ENCODE peak calls at places on chromosomes 6 and 20, in eight cellular contexts. F is NB4, S is psoas muscle, U is fibroblast of pulmonary artery, I is coronary artery, J is hepatocyte, R is A549, O is thyroid gland. D is an unnamed sample.
A peak's percentile ranks its signal among the peaks of the same experiment; 100 is the strongest.

GRCh38 chr6:113140721-113141120 is 716.4 kb upstream of the MARCKS start:
- DNase-seq in F (no peak), S (no peak), U (no peak), I (no peak), J (no peak), R (no peak), O (no peak), D (no peak)

GRCh38 chr6:166046232-166046631 is 121.4 kb downstream of the TBXT start:
- DNase-seq in F (no peak), S (no peak), U (peak; percentile 93), I (no peak), J (no peak), R (peak; percentile 36), O (no peak), D (peak; percentile 94)

GRCh38 chr20:21096321-21097043 is 9.7 kb downstream of the LINC00237 start:
- DNase-seq in F (peak; percentile 30), S (no peak), U (peak; percentile 17), I (no peak), J (no peak), R (peak; percentile 66), O (no peak), D (peak; percentile 18)

GRCh38 chr6:33018904-33019303 is 9.5 kb upstream of the HLA-DOA start:
- DNase-seq in F (peak; percentile 86), S (no peak), U (peak; percentile 19), I (no peak), J (peak; percentile 62), R (no peak), O (peak; percentile 86), D (peak; percentile 54)

GRCh38 chr20:20411841-20412240 is 43.9 kb downstream of the INSM1 start:
- DNase-seq in F (no peak), S (no peak), U (no peak), I (no peak), J (no peak), R (no peak), O (no peak), D (no peak)

GRCh38 chr6:41503841-41504525 is 42.2 kb upstream of the FOXP4 start:
- DNase-seq in F (peak; percentile 12), S (peak; percentile 25), U (peak; percentile 56), I (no peak), J (peak; percentile 68), R (peak; percentile 21), O (peak; percentile 74), D (peak; percentile 60)

GRCh38 chr20:48066256-48066655 is 281.0 kb upstream of the SULF2 start:
- DNase-seq in F (peak; percentile 51), S (no peak), U (peak; percentile 81), I (no peak), J (no peak), R (peak; percentile 14), O (no peak), D (peak; percentile 97)

GRCh38 chr6:98945311-98946005 is 2.3 kb downstream of the FBXL4 start:
- DNase-seq in F (peak; percentile 39), S (no peak), U (no peak), I (no peak), J (no peak), R (no peak), O (no peak), D (no peak)

GRCh38 chr6:99092461-99092860 is 144.7 kb upstream of the FBXL4 start:
- DNase-seq in F (no peak), S (no peak), U (no peak), I (no peak), J (no peak), R (no peak), O (no peak), D (no peak)

GRCh38 chr6:56849876-56850275 is 105.0 kb upstream of the BEND6 start:
- DNase-seq in F (no peak), S (no peak), U (peak; percentile 39), I (no peak), J (no peak), R (no peak), O (no peak), D (peak; percentile 76)

GRCh38 chr6:34465551-34466241 is at the start of gene PACSIN1:
- DNase-seq in F (no peak), S (no peak), U (no peak), I (no peak), J (peak; percentile 38), R (no peak), O (peak; percentile 41), D (no peak)

GRCh38 chr6:42402184-42402583 is 49.5 kb downstream of the TRERF1 start:
- DNase-seq in F (peak; percentile 44), S (no peak), U (peak; percentile 38), I (peak; percentile 3), J (peak; percentile 16), R (no peak), O (no peak), D (peak; percentile 41)

GRCh38 chr6:31651602-31652191 is 764 bp downstream of the BAG6 start:
- DNase-seq in F (peak; percentile 78), S (no peak), U (peak; percentile 81), I (peak; percentile 92), J (peak; percentile 90), R (peak; percentile 66), O (peak; percentile 81), D (peak; percentile 79)

GRCh38 chr6:119612176-119612870 is 262.8 kb upstream of the MAN1A1 start:
- DNase-seq in F (no peak), S (no peak), U (peak; percentile 30), I (no peak), J (no peak), R (no peak), O (no peak), D (peak; percentile 61)

GRCh38 chr6:158384671-158385110 is 72.4 kb downstream of the TULP4 start:
- DNase-seq in F (no peak), S (no peak), U (no peak), I (no peak), J (no peak), R (no peak), O (no peak), D (no peak)

GRCh38 chr20:60395993-60396392 is 437.8 kb downstream of the CDH26 start:
- DNase-seq in F (no peak), S (no peak), U (no peak), I (no peak), J (no peak), R (no peak), O (no peak), D (no peak)

GRCh38 chr20:61746147-61746646 is 319.5 kb downstream of the TAF4 start:
- DNase-seq in F (no peak), S (no peak), U (no peak), I (no peak), J (no peak), R (no peak), O (no peak), D (no peak)

GRCh38 chr6:153003294-153003645 is 761 bp upstream of the MTRF1L start:
- DNase-seq in F (no peak), S (no peak), U (no peak), I (no peak), J (peak; percentile 14), R (no peak), O (no peak), D (peak; percentile 43)

GRCh38 chr6:125597411-125598253 is 151.8 kb upstream of the HEY2 start:
- DNase-seq in F (no peak), S (peak; percentile 12), U (no peak), I (no peak), J (no peak), R (no peak), O (peak; percentile 81), D (no peak)
- TF ChIP-seq CTCF in F (no peak), S (no peak), U (no peak), I (no peak), J (no peak), R (no peak), O (peak; percentile 22), D (no peak)

DNA sequence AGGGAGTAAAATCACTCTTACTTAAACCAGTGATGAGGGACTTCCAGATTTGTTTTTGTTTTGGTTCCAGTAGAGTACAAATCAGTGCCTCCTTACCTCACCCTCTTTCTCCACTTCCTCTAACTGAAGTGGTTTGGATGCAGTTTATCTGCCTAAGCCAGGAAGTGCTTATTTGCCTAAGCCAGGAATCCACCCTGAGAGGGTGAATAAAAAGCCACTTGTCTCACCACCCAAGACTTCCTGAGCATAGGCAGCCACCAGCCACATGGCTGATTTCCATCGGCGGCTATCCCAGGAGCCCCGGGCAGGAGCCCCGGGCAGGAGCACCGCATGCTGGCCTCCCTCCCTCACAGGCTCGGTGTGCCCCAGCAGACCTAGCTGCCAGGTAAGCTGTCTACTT is 12.0 kb downstream of the LRP11 start:
- DNase-seq in F (peak; percentile 19), S (no peak), U (peak; percentile 84), I (no peak), J (no peak), R (no peak), O (peak; percentile 73), D (peak; percentile 74)
- H3K4me3 ChIP-seq in F (no peak overlapping the region), S (no peak overlapping the region), U (no peak overlapping the region), I (no peak overlapping the region), J (no peak overlapping the region), R (no peak overlapping the region), O (no peak overlapping the region), D (no peak overlapping the region)

DNA sequence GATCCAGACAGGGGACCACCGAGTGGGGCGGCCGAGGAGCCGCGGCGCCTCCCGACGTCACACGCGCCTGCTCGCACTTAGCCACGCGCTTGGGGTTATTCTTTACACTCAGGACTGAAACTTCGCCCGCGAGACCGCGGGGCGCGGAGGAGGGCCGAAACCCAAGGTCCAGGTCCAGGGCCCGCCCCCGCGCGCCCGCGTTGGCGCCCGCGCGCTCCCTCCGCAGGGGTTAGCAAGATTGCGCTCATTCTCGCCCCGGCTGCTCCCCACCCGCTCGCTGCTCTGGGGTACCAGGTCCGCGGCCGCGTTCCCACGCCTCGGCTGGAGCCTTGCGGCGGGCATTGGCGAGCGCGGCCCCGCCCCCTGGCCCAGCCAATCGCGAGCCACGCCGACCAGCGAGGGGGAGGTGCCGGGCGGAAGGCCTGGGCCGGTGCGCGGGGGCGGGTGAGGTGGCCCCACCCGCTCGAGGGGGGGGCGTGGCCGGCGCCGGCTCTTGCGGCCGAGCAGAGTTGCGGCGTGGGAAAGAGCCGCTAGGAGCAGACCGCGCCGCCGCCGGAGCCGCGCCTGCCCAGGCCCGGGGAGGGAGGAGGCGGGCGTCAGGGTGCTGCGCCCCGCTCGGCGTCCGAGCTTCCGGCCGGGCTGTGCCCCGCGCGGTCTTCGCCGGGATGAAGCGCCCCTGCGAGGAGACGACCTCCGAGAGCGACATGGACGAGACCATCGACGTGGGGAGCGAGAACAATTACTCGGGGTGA is at the start of gene HEY2:
- DNase-seq in F (peak; percentile 92), S (peak; percentile 96), U (peak; percentile 87), I (peak; percentile 97), J (peak; percentile 96), R (peak; percentile 80), O (peak; percentile 97), D (peak; percentile 92)
- TF ChIP-seq CTCF in F (no peak), S (no peak), U (no peak), I (no peak), J (no peak), R (no peak), O (peak; percentile 27), D (no peak)

GRCh38 chr6:70668499-70668812 is 773 bp downstream of the SMAP1 start:
- DNase-seq in F (no peak), S (no peak), U (peak; percentile 29), I (no peak), J (no peak), R (no peak), O (peak; percentile 64), D (no peak)

GRCh38 chr6:70667256-70667710 is 400 bp upstream of the SMAP1 start:
- DNase-seq in F (no peak), S (no peak), U (no peak), I (no peak), J (no peak), R (no peak), O (no peak), D (no peak)

GRCh38 chr6:70666726-70667125 is 957 bp upstream of the SMAP1 start:
- DNase-seq in F (peak; percentile 34), S (no peak), U (no peak), I (no peak), J (no peak), R (no peak), O (no peak), D (no peak)

GRCh38 chr6:70667711-70668498 is at the start of gene SMAP1:
- DNase-seq in F (peak; percentile 95), S (peak; percentile 97), U (peak; percentile 90), I (peak; percentile 95), J (peak; percentile 96), R (peak; percentile 88), O (peak; percentile 96), D (peak; percentile 88)

GRCh38 chr6:70669133-70669532 is 1.4 kb downstream of the SMAP1 start:
- DNase-seq in F (no peak), S (no peak), U (no peak), I (no peak), J (peak; percentile 52), R (no peak), O (no peak), D (peak; percentile 24)
- H3K4me3 ChIP-seq in F (peak overlapping the region; percentile 74), S (peak overlapping the region; percentile 89), U (peak overlapping the region; percentile 86), I (peak overlapping the region; percentile 88), J (peak overlapping the region; percentile 93), R (peak overlapping the region; percentile 77), O (no peak overlapping the region), D (no peak overlapping the region)